ENCODE peak calls at places on chromosomes 4 and X, in four cellular contexts. X is K562, T is SK-N-SH, B is H9. M is an unnamed sample. For H3K4me1, the result is how much of the 10 kb centered on the place peaks cover.

GRCh38 chr4:76830612-76831474 is 67.1 kb downstream of the SOWAHB start:
- DNase-seq in X (no peak), T (no peak), B (no peak), M (peak)

GRCh38 chr4:76987685-76988084 is 38.1 kb downstream of the SEPTIN11 start:
- DNase-seq in X (no peak), T (no peak), B (no peak), M (no peak)

GRCh38 chr4:159047478-159048165 is 55.3 kb upstream of the RAPGEF2 start:
- DNase-seq in X (peak), T (no peak), B (no peak), M (no peak)

GRCh38 chr4:87559090-87559837 is 30.1 kb upstream of the SPARCL1 start:
- DNase-seq in X (no peak), T (peak), B (peak), M (peak)

GRCh38 chr4:156038772-156039171 is 85.1 kb upstream of the CTSO start:
- DNase-seq in X (no peak), T (no peak), B (no peak), M (no peak)

GRCh38 chrX:39998636-39999406 is 98.9 kb downstream of the BCOR start:
- DNase-seq in X (no peak), T (no peak), B (no peak), M (no peak)

GRCh38 chrX:50103866-50104566 is 96.8 kb downstream of the AKAP4 start:
- DNase-seq in X (no peak), T (peak), B (no peak), M (no peak)

GRCh38 chrX:30190426-30190825 is 24.9 kb upstream of the MAGEB2 start:
- DNase-seq in X (no peak), T (no peak), B (no peak), M (no peak)

GRCh38 chr4:137253949-137254348 is 278.3 kb downstream of the PCDH18 start:
- DNase-seq in X (no peak), T (no peak), B (no peak), M (no peak)

GRCh38 chr4:6732441-6733357 is 16.7 kb downstream of the BLOC1S4 start:
- DNase-seq in X (peak), T (peak), B (no peak), M (peak)

GRCh38 chr4:139901516-139902327 is 236.1 kb downstream of the MGST2 start:
- DNase-seq in X (no peak), T (peak), B (no peak), M (no peak)

GRCh38 chr4:43163101-43163792 is 270.7 kb downstream of the GRXCR1 start:
- DNase-seq in X (no peak), T (no peak), B (no peak), M (no peak)

GRCh38 chr4:174317531-174317930 is 33.8 kb downstream of the CEP44 start:
- DNase-seq in X (no peak), T (no peak), B (no peak), M (no peak)

GRCh38 chr4:48945981-48946380 is 39.4 kb upstream of the OCIAD2 start:
- DNase-seq in X (no peak), T (no peak), B (no peak), M (no peak)

GRCh38 chrX:114970806-114971205 is 46.6 kb downstream of the IL13RA2 start:
- DNase-seq in X (no peak), T (no peak), B (no peak), M (no peak)

GRCh38 chr4:188691811-188692210 is 552.6 kb downstream of the TRIML1 start:
- DNase-seq in X (no peak), T (no peak), B (no peak), M (no peak)

GRCh38 chr4:25313194-25313895 is 771 bp downstream of the ZCCHC4 start:
- DNase-seq in X (no peak), T (no peak), B (no peak), M (peak)

GRCh38 chrX:16897445-16897844 is 27.3 kb upstream of the RBBP7 start:
- DNase-seq in X (no peak), T (no peak), B (peak), M (peak)

DNA sequence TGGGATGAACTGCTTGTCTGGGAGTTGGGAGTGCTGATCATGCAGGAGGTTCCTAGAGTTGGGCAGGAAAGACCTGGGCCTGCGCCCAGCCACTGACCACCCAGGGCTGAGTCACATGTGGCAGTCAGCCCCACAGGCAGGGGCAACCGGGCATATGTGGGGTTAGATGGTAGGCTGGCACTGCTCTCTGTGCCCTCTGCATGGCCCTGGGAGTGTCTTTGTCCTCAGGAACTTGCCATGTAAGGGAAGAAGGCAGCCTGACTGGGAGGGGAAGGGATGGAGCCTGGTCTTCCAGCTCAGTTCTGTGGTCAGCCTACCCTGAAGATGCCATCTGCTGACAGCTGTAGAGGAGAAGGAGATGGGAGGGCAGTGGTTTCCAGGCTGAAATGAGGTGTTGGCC is 70.2 kb upstream of the EFNB1 start:
- DNase-seq in X (no peak), T (no peak), B (no peak), M (no peak)
- H3K4me1 ChIP-seq in X (under half), T (under half), B (under half), M (under half)

DNA sequence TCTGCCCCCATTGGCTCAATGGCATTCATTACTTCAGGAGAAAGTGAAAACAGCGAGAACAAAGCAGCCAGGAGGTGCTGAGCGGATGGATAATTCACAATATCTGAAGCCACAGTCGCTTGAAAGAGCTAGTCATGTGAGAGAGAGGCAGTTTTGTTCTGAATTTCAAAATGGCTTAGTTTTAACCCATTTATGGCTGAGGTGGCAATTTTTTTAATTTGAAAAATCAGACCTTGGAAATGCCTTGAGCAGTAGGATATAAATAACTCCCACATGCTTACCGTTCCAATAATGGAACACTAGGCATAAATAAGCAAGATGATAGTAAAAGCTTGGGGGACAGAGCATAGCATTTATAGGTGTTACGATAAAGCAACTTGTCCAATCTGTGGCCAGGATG is 56.9 kb upstream of the CBR4 start:
- DNase-seq in X (no peak), T (no peak), B (no peak), M (no peak)
- H3K27ac ChIP-seq in X (no peak), T (no peak), B (no peak), M (no peak)

DNA sequence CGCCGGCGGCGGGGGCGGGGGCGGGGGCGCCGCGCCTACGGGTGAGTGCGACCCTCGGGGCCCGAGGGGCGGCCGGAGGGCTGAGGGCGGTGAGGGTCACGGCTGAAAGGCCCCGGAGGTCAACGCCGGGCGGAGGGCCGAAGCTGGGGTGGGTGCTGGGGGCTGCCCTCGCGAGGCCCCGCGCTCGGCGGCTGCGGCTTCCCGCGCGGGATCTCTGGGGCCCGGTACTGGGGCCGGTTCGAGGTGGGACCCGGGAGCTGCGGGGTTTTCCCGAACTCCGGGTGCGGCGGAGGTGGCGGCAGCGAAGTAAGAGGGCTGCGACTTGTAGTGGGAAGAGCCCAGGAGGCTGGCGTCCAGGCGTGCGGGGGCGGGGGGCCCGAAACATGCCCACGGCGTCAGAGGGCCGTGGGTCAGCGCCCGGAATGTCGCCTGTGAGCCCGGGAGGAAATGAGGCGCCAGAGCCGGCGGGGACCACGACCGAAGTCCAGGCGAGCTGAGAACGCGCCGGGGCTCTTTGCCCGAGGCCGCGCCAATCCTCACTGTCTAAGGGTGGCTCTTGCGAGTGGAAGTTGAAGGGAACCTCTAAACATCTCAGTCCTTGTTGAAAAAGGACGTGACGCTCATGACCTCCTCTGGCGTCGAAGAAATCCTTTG is 407 bp downstream of the IL13RA1 start:
- DNase-seq in X (no peak), T (no peak), B (no peak), M (no peak)
- H3K9ac ChIP-seq in X (peak), T (peak), B (no peak), M (peak)

GRCh38 chrX:24166078-24166477 is 16.5 kb downstream of the ZFX start:
- DNase-seq in X (no peak), T (no peak), B (no peak), M (no peak)
- H3K4me1 ChIP-seq in X (under half), T (under half), B (under half), M (under half)

GRCh38 chrX:110159865-110160264 is 157.0 kb downstream of the TMEM164 start:
- DNase-seq in X (no peak), T (no peak), B (no peak), M (no peak)

GRCh38 chrX:110162131-110162530 is 155.8 kb downstream of the AMMECR1 start:
- DNase-seq in X (no peak), T (no peak), B (no peak), M (peak)

GRCh38 chrX:110157444-110157843 is 154.5 kb downstream of the TMEM164 start:
- DNase-seq in X (no peak), T (no peak), B (no peak), M (no peak)

GRCh38 chrX:110161361-110161686 is 156.6 kb downstream of the AMMECR1 start:
- DNase-seq in X (no peak), T (no peak), B (no peak), M (no peak)

DNA sequence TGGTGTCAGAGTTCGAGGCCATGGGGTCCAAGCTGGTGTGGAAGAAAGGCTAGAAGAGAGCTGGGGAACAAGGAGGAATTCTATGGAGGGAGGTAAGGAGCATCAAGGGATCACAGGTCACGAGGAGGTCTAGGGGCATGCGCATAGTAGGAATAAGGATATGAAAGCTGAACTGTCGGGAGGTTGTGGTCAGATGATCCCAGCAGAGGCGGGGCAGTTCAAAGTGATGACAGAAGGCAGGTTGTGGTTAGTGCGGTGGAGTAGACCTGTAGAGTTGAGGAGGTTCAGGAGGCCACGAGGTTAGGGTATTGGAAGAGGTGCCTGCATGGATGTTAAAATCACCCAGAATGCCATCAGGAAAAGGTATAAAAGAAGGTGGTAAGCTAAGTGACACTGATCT is 156.3 kb downstream of the TMEM164 start:
- DNase-seq in X (peak), T (no peak), B (no peak), M (no peak)
- H3K27ac ChIP-seq in X (no peak), T (no peak), B (no peak), M (no peak)

DNA sequence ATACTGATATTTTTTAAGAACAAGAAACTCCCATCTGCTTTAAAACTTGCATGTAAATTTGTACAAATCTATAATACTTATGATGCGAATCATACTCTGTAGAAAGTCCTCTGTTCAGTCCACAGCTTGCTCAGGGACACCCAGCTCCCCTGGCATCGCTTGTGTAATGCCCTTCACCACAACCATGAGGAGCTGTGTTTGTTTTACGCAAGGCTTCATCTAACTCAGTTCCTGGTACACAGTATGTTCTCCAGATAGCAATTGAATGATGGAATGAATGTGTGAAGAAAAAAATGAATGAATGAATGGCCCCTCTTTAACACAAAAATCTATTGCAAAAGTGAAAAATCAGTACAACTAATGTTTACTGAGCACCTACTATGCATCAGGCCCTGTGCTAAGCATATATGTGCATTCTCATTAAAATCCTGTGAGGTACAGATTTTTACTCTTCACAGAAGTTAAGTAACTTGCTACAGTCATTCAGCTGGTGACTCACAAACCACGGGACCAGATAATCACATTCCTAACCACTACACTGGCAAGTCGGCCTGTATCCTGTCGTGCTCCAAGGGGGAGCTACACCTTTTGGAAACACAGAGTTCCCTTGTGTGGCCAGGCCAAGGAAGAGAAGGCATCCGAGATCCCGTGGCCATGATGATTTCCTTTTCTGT is 58.7 kb upstream of the KDR start:
- DNase-seq in X (no peak), T (no peak), B (peak), M (peak)
- H3K9ac ChIP-seq in X (no peak), T (no peak), B (no peak), M (no peak)

DNA sequence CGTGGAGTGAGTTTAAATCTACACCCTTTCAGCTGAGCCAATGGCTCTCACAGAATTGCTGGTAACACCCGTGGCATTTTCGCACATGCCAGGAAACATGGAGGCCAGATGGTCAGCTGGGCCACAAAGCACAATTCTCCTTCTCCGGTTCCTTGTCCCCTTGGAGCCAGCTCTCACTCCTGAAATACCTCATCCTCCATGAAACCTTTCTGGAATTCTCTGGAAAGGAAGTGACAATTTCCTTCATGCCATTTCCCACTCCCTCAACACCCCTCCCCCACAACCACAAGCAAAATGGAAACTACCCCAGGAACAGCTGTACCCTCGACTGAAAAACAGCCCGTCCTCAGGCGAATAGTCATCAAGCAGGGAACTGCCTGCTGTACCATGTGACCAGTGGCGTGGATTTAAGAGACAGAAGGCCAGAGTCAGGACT is 24.7 kb downstream of the ELF4 start:
- DNase-seq in X (no peak), T (no peak), B (no peak), M (no peak)
- H3K4me1 ChIP-seq in X (half or more), T (under half), B (under half), M (under half)

GRCh38 chrX:87078231-87078630 is 439.4 kb upstream of the KLHL4 start:
- DNase-seq in X (no peak), T (no peak), B (no peak), M (no peak)
- H3K27ac ChIP-seq in X (no peak), T (no peak), B (no peak), M (no peak)

GRCh38 chr4:89425023-89425422 is 117.4 kb upstream of the GPRIN3 start:
- DNase-seq in X (no peak), T (no peak), B (no peak), M (no peak)
- H3K9ac ChIP-seq in X (no peak), T (no peak), B (no peak), M (no peak)